ENCODE peak calls at places on chromosomes 16 and 17, in six cellular contexts. One of them, this sample, is unnamed.

GRCh38 chr16:54284931-54285413 is 1.6 kb downstream of the IRX3 start:
- DNase-seq in HL-60: no peak
- DNase-seq in A549: peak
- DNase-seq in MM.1S: no peak
- DNase-seq in GM04504: no peak
- DNase-seq in tibial artery: peak
- DNase-seq in this sample: peak

GRCh38 chr17:42347198-42347597 is 41.0 kb downstream of the STAT3 start:
- DNase-seq in GM04504: peak
- DNase-seq in A549: peak
- DNase-seq in HL-60: no peak
- DNase-seq in tibial artery: peak
- DNase-seq in MM.1S: no peak
- DNase-seq in this sample: peak

GRCh38 chr16:89881368-89881730 is 8.0 kb downstream of the TCF25 start:
- DNase-seq in tibial artery: no peak
- DNase-seq in MM.1S: no peak
- DNase-seq in HL-60: no peak
- DNase-seq in GM04504: no peak
- DNase-seq in A549: no peak
- DNase-seq in this sample: no peak

GRCh38 chr17:80441133-80441578 is 26.2 kb downstream of the ENDOV start:
- DNase-seq in GM04504: no peak
- DNase-seq in tibial artery: no peak
- DNase-seq in A549: no peak
- DNase-seq in MM.1S: peak
- DNase-seq in HL-60: peak
- DNase-seq in this sample: peak

GRCh38 chr17:57999496-58000017 is 7.5 kb downstream of the SRSF1 start:
- DNase-seq in HL-60: no peak
- DNase-seq in A549: peak
- DNase-seq in tibial artery: no peak
- DNase-seq in GM04504: no peak
- DNase-seq in MM.1S: peak
- DNase-seq in this sample: peak

GRCh38 chr17:46910179-46910927 is 12.6 kb upstream of the GOSR2 start:
- DNase-seq in A549: no peak
- DNase-seq in GM04504: no peak
- DNase-seq in tibial artery: no peak
- DNase-seq in HL-60: no peak
- DNase-seq in MM.1S: no peak
- DNase-seq in this sample: no peak

GRCh38 chr17:15134363-15134762 is 130.8 kb downstream of the PMP22 start:
- DNase-seq in HL-60: no peak
- DNase-seq in tibial artery: no peak
- DNase-seq in MM.1S: no peak
- DNase-seq in A549: no peak
- DNase-seq in GM04504: no peak
- DNase-seq in this sample: no peak

GRCh38 chr17:58006563-58006923 is 503 bp downstream of the SRSF1 start:
- DNase-seq in HL-60: no peak
- DNase-seq in tibial artery: peak
- DNase-seq in A549: peak
- DNase-seq in GM04504: peak
- DNase-seq in MM.1S: peak
- DNase-seq in this sample: peak

GRCh38 chr17:16923097-16923903 is 48.6 kb downstream of the TNFRSF13B start:
- DNase-seq in A549: no peak
- DNase-seq in tibial artery: peak
- DNase-seq in HL-60: no peak
- DNase-seq in MM.1S: no peak
- DNase-seq in GM04504: no peak
- DNase-seq in this sample: no peak

GRCh38 chr16:27237229-27238015 is 31.1 kb downstream of the NSMCE1 start:
- DNase-seq in HL-60: no peak
- DNase-seq in GM04504: no peak
- DNase-seq in A549: no peak
- DNase-seq in tibial artery: peak
- DNase-seq in MM.1S: no peak
- DNase-seq in this sample: no peak

GRCh38 chr17:57707892-57708291 is 37.2 kb downstream of the CCDC182 start:
- DNase-seq in HL-60: no peak
- DNase-seq in GM04504: no peak
- DNase-seq in MM.1S: no peak
- DNase-seq in A549: no peak
- DNase-seq in tibial artery: no peak
- DNase-seq in this sample: no peak

GRCh38 chr16:50025544-50025931 is 513 bp downstream of the CNEP1R1 start:
- DNase-seq in MM.1S: peak
- DNase-seq in A549: no peak
- DNase-seq in tibial artery: no peak
- DNase-seq in GM04504: no peak
- DNase-seq in HL-60: no peak
- DNase-seq in this sample: peak